ENCODE peak calls at places on chromosomes 2 and 18, in four cellular contexts. T is HCT116, K is Peyer's patch, N is heart left ventricle. G is an unnamed sample.

GRCh38 chr2:2788076-2788475 is 457.0 kb upstream of the MYT1L start:
- DNase-seq in T (no peak), K (peak; percentile 15), N (no peak), G (no peak)

GRCh38 chr18:49880656-49881055 is 67.3 kb upstream of the ACAA2 start:
- DNase-seq in T (no peak), K (no peak), N (no peak), G (no peak)

GRCh38 chr2:47945036-47945781 is 38.9 kb upstream of the FBXO11 start:
- DNase-seq in T (no peak), K (no peak), N (no peak), G (no peak)

GRCh38 chr18:12295389-12296086 is 12.5 kb upstream of the TUBB6 start:
- DNase-seq in T (no peak), K (no peak), N (no peak), G (no peak)

GRCh38 chr2:9771481-9772017 is 71.7 kb upstream of the TAF1B start:
- DNase-seq in T (no peak), K (no peak), N (peak; percentile 48), G (peak; percentile 80)

GRCh38 chr2:222904557-222905258 is 43.9 kb downstream of the ACSL3 start:
- DNase-seq in T (no peak), K (no peak), N (no peak), G (no peak)

GRCh38 chr2:164714471-164714870 is 93.2 kb upstream of the GRB14 start:
- DNase-seq in T (no peak), K (no peak), N (no peak), G (no peak)

GRCh38 chr2:53520630-53520940 is 247.0 kb upstream of the CHAC2 start:
- DNase-seq in T (no peak), K (no peak), N (no peak), G (no peak)

GRCh38 chr2:30266051-30266621 is 34.8 kb downstream of the LBH start:
- DNase-seq in T (no peak), K (no peak), N (peak; percentile 39), G (no peak)

GRCh38 chr2:223959688-223960087 is 2.4 kb downstream of the MRPL44 start:
- DNase-seq in T (no peak), K (no peak), N (no peak), G (peak; percentile 64)

GRCh38 chr2:98013407-98014042 is 17.8 kb upstream of the TMEM131 start:
- DNase-seq in T (no peak), K (no peak), N (no peak), G (no peak)

GRCh38 chr18:38290229-38290628 is 724.6 kb upstream of the CELF4 start:
- DNase-seq in T (no peak), K (no peak), N (no peak), G (no peak)

GRCh38 chr2:109419960-109420370 is 193.8 kb downstream of the SEPTIN10 start:
- DNase-seq in T (no peak), K (peak; percentile 35), N (no peak), G (no peak)

GRCh38 chr2:52402128-52402527 is 1365.5 kb upstream of the CHAC2 start:
- DNase-seq in T (no peak), K (no peak), N (no peak), G (no peak)

GRCh38 chr2:105400138-105400540 is 1.3 kb upstream of the FHL2 start:
- DNase-seq in T (no peak), K (peak; percentile 63), N (no peak), G (peak; percentile 10)

GRCh38 chr2:105397959-105398521 is 811 bp downstream of the FHL2 start:
- DNase-seq in T (no peak), K (no peak), N (no peak), G (peak; percentile 14)

GRCh38 chr2:105397025-105397722 is 1.7 kb downstream of the FHL2 start:
- DNase-seq in T (peak; percentile 60), K (no peak), N (peak; percentile 27), G (peak; percentile 18)

GRCh38 chr2:105399207-105399861 is 483 bp upstream of the FHL2 start:
- DNase-seq in T (no peak), K (no peak), N (peak; percentile 59), G (no peak)

DNA sequence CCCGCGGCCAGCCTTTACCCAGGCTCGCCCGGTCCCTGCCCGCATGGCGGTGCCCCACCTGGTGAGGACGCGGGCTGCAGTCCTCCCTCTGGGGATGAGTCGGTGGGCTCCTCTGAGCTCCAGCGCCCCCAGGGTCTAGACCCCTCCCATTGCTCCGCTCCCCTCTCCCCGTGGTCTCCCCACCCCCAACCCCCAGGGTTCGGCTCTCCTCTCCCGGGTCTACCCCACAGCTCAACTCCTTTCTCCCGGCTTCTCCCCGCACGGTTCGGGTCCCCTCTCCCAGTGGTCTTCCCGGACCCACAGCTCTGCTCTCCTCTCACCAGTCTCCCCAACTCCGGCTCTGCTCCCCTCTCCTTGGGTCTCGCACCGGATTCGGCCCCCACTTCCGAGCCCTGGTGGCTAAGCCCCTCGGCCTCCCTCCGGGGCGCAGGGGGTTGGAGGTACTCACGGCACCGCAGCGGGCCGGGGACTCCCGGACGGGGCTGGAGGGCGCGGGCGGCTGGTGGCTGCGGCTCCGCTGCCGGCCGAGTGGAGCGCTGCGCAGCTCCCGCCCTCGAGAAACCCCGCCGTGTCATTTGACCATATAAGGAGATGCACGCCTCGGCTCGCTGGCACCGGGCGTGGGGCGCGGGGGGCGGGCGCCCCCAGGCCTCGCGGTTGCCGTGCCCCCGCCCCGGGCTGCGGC is at the start of gene FHL2:
- DNase-seq in T (peak; percentile 48), K (peak; percentile 86), N (peak; percentile 74), G (peak; percentile 84)
- H3K4me3 ChIP-seq in T (peak within 1 kb of the TSS; percentile 93), K (peak within 1 kb of the TSS; percentile 80), N (peak within 1 kb of the TSS; percentile 70), G (peak within 1 kb of the TSS; percentile 88)

GRCh38 chr2:241183221-241183620 is 5.3 kb upstream of the ANO7 start:
- DNase-seq in T (no peak), K (no peak), N (no peak), G (no peak)
- TF ChIP-seq POLR2A in T (no peak), K (no peak), N (no peak), G (no peak)

GRCh38 chr18:78822886-78823285 is 156.7 kb upstream of the SALL3 start:
- DNase-seq in T (no peak), K (no peak), N (no peak), G (no peak)

GRCh38 chr18:78818495-78818894 is 161.1 kb upstream of the SALL3 start:
- DNase-seq in T (no peak), K (no peak), N (no peak), G (no peak)

GRCh38 chr18:78818961-78819360 is 160.7 kb upstream of the SALL3 start:
- DNase-seq in T (no peak), K (no peak), N (no peak), G (no peak)

GRCh38 chr18:78822171-78822570 is 157.4 kb upstream of the SALL3 start:
- DNase-seq in T (no peak), K (no peak), N (no peak), G (no peak)

GRCh38 chr18:78819926-78820834 is 159.4 kb upstream of the SALL3 start:
- DNase-seq in T (no peak), K (no peak), N (no peak), G (no peak)
- H3K27me3 ChIP-seq in T (peaks cover 33% of the 10 kb centered on the region), K (no peaks in the 10 kb centered on the region), N (peaks cover 3% of the 10 kb centered on the region), G (no peaks in the 10 kb centered on the region)

DNA sequence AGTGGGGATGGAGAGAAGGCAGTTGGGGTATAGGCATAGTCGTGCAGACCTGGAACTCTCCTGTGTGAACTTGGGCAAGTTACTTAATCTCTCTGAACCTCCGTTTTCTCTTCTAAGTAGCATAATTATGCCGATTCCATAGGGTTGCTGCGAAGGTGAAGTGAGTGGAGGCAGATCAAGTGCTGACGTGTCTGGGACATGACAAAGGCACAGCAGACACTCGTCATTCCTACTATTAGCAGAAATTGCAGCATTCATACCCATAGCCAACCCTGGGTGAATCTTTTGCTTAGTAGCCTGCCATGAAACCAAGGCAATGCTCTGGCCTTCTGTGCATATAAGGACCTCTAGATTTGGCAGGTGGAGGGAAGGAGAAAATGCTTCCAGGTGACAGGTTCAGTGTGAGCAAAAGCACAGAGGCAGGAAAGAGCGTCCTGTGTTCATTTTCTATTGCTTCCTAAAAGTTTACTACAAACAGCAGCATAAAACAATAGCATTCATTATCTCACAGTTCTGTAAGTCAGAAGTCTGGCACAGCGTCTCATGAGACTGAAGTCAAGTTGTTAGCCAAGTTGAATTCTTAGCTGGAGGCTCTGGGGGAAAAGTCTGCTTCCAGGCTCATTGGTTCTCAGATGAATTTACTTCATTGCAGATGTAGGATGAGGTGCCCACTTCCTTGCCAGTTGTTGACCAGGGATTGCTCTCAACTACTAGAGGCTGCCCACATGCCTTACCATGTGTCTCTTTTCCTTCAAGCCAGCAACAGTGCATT is 77.8 kb downstream of the CTIF start:
- DNase-seq in T (no peak), K (no peak), N (no peak), G (peak; percentile 55)
- H3K4me3 ChIP-seq in T (no peak overlapping the region), K (no peak overlapping the region), N (no peak overlapping the region), G (no peak overlapping the region)

GRCh38 chr18:55289775-55290174 is 298.2 kb downstream of the TCF4 start:
- DNase-seq in T (no peak), K (no peak), N (no peak), G (no peak)
- TF ChIP-seq POLR2A in T (no peak), K (no peak), N (no peak), G (no peak)

GRCh38 chr2:172105715-172106124 is 3.0 kb upstream of the DLX2 start:
- DNase-seq in T (no peak), K (no peak), N (no peak), G (no peak)

GRCh38 chr2:172101707-172102158 is 967 bp downstream of the DLX2 start:
- DNase-seq in T (no peak), K (peak; percentile 56), N (no peak), G (no peak)

GRCh38 chr2:172102858-172103359 is at the start of gene DLX2:
- DNase-seq in T (peak; percentile 85), K (peak; percentile 89), N (peak; percentile 79), G (peak; percentile 92)

GRCh38 chr2:172102159-172102857 is 392 bp downstream of the DLX2 start:
- DNase-seq in T (no peak), K (peak; percentile 61), N (no peak), G (no peak)

GRCh38 chr2:172103471-172104292 is 982 bp upstream of the DLX2 start:
- DNase-seq in T (peak; percentile 81), K (peak; percentile 88), N (peak; percentile 86), G (peak; percentile 92)
- H3K27me3 ChIP-seq in T (no peaks in the 10 kb centered on the region), K (peaks cover 73% of the 10 kb centered on the region), N (peaks cover 100% of the 10 kb centered on the region), G (peaks cover 7% of the 10 kb centered on the region)

GRCh38 chr2:46701152-46701551 is 214.5 kb downstream of the MCFD2 start:
- DNase-seq in T (no peak), K (no peak), N (no peak), G (no peak)
- H3K4me3 ChIP-seq in T (no peak overlapping the region), K (no peak overlapping the region), N (peak overlapping the region; percentile 84), G (no peak overlapping the region)

DNA sequence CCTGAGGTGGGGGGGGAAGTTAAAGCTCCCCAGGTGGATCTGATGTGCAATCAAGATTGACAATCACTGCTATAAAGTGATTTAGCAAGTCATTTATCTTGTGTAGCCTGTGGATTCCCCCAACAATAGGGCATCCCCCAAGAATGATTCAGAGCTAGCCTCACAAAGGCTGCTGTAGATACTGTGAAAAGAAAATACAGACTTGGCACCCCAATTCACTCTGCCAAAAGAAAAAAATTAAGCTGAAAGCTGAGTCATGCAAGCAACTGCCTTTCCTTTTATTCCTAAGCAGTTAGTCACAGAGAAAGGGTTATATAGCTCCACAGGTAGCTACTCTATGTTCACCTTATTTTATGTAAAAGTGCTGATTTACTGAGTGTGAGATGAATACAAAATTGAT is 14.6 kb downstream of the SLC16A14 start:
- DNase-seq in T (no peak), K (no peak), N (no peak), G (no peak)
- TF ChIP-seq POLR2A in T (no peak), K (no peak), N (no peak), G (no peak)

DNA sequence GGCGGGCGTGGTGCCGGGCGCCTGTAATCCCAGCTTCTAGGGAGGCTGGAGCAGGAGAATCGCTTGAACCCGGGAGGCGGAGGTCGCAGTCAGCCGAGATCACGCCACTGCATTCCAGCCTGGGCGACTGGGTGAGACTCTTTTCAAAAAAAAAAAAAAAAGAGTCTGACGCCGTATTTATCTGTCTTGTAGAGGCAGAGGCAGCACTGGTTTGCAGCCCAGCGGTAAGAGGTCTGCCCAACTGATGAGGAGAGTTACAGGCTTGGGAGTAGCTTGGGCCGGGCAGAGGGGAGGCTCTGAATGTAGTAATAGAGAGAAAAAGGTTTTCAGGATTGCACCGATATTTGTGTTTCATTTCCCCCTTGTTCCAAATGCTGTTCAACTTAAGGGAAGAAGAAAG is 9.4 kb upstream of the SP9 start:
- DNase-seq in T (no peak), K (no peak), N (no peak), G (no peak)
- H3K27me3 ChIP-seq in T (no peaks in the 10 kb centered on the region), K (peaks cover 45% of the 10 kb centered on the region), N (peaks cover 73% of the 10 kb centered on the region), G (no peaks in the 10 kb centered on the region)

G was measured in testis.